ENCODE peak calls at places on chromosome 19, in seven cellular contexts. One of them, this sample, is unnamed.

GRCh38 chr19:308471-309205 is 17.4 kb upstream of the PLPP2 start:
- DNase-seq in progenitor cell of endocrine pancreas: no peak
- DNase-seq in GM20000: peak
- DNase-seq in HFF-Myc: no peak
- DNase-seq in putamen: no peak
- DNase-seq in activated CD8-positive, alpha-beta memory T cell treated with anti-CD3 and anti-CD28 coated beads for 1 hour: no peak
- DNase-seq in skeletal muscle cell: no peak
- DNase-seq in this sample: no peak

GRCh38 chr19:8585894-8586750 is 8.9 kb upstream of the MYO1F start:
- DNase-seq in progenitor cell of endocrine pancreas: peak
- DNase-seq in GM20000: peak
- DNase-seq in HFF-Myc: no peak
- DNase-seq in putamen: no peak
- DNase-seq in activated CD8-positive, alpha-beta memory T cell treated with anti-CD3 and anti-CD28 coated beads for 1 hour: peak
- DNase-seq in skeletal muscle cell: no peak
- DNase-seq in this sample: no peak

GRCh38 chr19:38649305-38650179 is 2.1 kb downstream of the ACTN4 start:
- DNase-seq in progenitor cell of endocrine pancreas: no peak
- DNase-seq in GM20000: no peak
- DNase-seq in HFF-Myc: no peak
- DNase-seq in putamen: no peak
- DNase-seq in activated CD8-positive, alpha-beta memory T cell treated with anti-CD3 and anti-CD28 coated beads for 1 hour: no peak
- DNase-seq in skeletal muscle cell: no peak
- DNase-seq in this sample: no peak

GRCh38 chr19:21065336-21065735 is 16.7 kb upstream of the ZNF714 start:
- DNase-seq in progenitor cell of endocrine pancreas: no peak
- DNase-seq in GM20000: no peak
- DNase-seq in HFF-Myc: no peak
- DNase-seq in putamen: no peak
- DNase-seq in activated CD8-positive, alpha-beta memory T cell treated with anti-CD3 and anti-CD28 coated beads for 1 hour: no peak
- DNase-seq in skeletal muscle cell: no peak
- DNase-seq in this sample: no peak

GRCh38 chr19:3778899-3779723 is 7.1 kb downstream of the MATK start:
- DNase-seq in progenitor cell of endocrine pancreas: no peak
- DNase-seq in GM20000: no peak
- DNase-seq in HFF-Myc: no peak
- DNase-seq in putamen: no peak
- DNase-seq in activated CD8-positive, alpha-beta memory T cell treated with anti-CD3 and anti-CD28 coated beads for 1 hour: no peak
- DNase-seq in skeletal muscle cell: no peak
- DNase-seq in this sample: no peak

GRCh38 chr19:10784257-10784656 is 51.8 kb downstream of the TMED1 start:
- DNase-seq in progenitor cell of endocrine pancreas: no peak
- DNase-seq in GM20000: no peak
- DNase-seq in HFF-Myc: no peak
- DNase-seq in putamen: no peak
- DNase-seq in activated CD8-positive, alpha-beta memory T cell treated with anti-CD3 and anti-CD28 coated beads for 1 hour: no peak
- DNase-seq in skeletal muscle cell: no peak
- DNase-seq in this sample: peak

GRCh38 chr19:38893341-38893771 is 6.1 kb downstream of the SIRT2 start:
- DNase-seq in progenitor cell of endocrine pancreas: no peak
- DNase-seq in GM20000: no peak
- DNase-seq in HFF-Myc: no peak
- DNase-seq in putamen: no peak
- DNase-seq in activated CD8-positive, alpha-beta memory T cell treated with anti-CD3 and anti-CD28 coated beads for 1 hour: no peak
- DNase-seq in skeletal muscle cell: no peak
- DNase-seq in this sample: no peak

GRCh38 chr19:58559275-58560006 is 1.0 kb upstream of the UBE2M start:
- DNase-seq in progenitor cell of endocrine pancreas: peak
- DNase-seq in GM20000: peak
- DNase-seq in HFF-Myc: peak
- DNase-seq in putamen: peak
- DNase-seq in activated CD8-positive, alpha-beta memory T cell treated with anti-CD3 and anti-CD28 coated beads for 1 hour: peak
- DNase-seq in skeletal muscle cell: peak
- DNase-seq in this sample: no peak

GRCh38 chr19:12180377-12180776 is 17.5 kb downstream of the ZNF136 start:
- DNase-seq in progenitor cell of endocrine pancreas: no peak
- DNase-seq in GM20000: no peak
- DNase-seq in HFF-Myc: no peak
- DNase-seq in putamen: no peak
- DNase-seq in activated CD8-positive, alpha-beta memory T cell treated with anti-CD3 and anti-CD28 coated beads for 1 hour: no peak
- DNase-seq in skeletal muscle cell: no peak
- DNase-seq in this sample: no peak

GRCh38 chr19:16325161-16325527 is 518 bp downstream of the KLF2 start:
- DNase-seq in progenitor cell of endocrine pancreas: peak
- DNase-seq in GM20000: peak
- DNase-seq in HFF-Myc: no peak
- DNase-seq in putamen: no peak
- DNase-seq in activated CD8-positive, alpha-beta memory T cell treated with anti-CD3 and anti-CD28 coated beads for 1 hour: peak
- DNase-seq in skeletal muscle cell: no peak
- DNase-seq in this sample: no peak

GRCh38 chr19:32287811-32288227 is 57.6 kb upstream of the ZNF507 start:
- DNase-seq in progenitor cell of endocrine pancreas: peak
- DNase-seq in GM20000: no peak
- DNase-seq in HFF-Myc: peak
- DNase-seq in putamen: peak
- DNase-seq in activated CD8-positive, alpha-beta memory T cell treated with anti-CD3 and anti-CD28 coated beads for 1 hour: no peak
- DNase-seq in skeletal muscle cell: peak
- DNase-seq in this sample: no peak

GRCh38 chr19:6125571-6125989 is 9.9 kb upstream of the ACSBG2 start:
- DNase-seq in progenitor cell of endocrine pancreas: no peak
- DNase-seq in GM20000: peak
- DNase-seq in HFF-Myc: peak
- DNase-seq in putamen: peak
- DNase-seq in activated CD8-positive, alpha-beta memory T cell treated with anti-CD3 and anti-CD28 coated beads for 1 hour: peak
- DNase-seq in skeletal muscle cell: peak
- DNase-seq in this sample: no peak

GRCh38 chr19:37997911-37998344 is 90.9 kb downstream of the SIPA1L3 start:
- DNase-seq in progenitor cell of endocrine pancreas: no peak
- DNase-seq in GM20000: no peak
- DNase-seq in HFF-Myc: peak
- DNase-seq in putamen: no peak
- DNase-seq in activated CD8-positive, alpha-beta memory T cell treated with anti-CD3 and anti-CD28 coated beads for 1 hour: no peak
- DNase-seq in skeletal muscle cell: peak
- DNase-seq in this sample: no peak

GRCh38 chr19:2059422-2060201 is 8.6 kb upstream of the MKNK2 start:
- DNase-seq in progenitor cell of endocrine pancreas: no peak
- DNase-seq in GM20000: no peak
- DNase-seq in HFF-Myc: no peak
- DNase-seq in putamen: no peak
- DNase-seq in activated CD8-positive, alpha-beta memory T cell treated with anti-CD3 and anti-CD28 coated beads for 1 hour: no peak
- DNase-seq in skeletal muscle cell: no peak
- DNase-seq in this sample: no peak

GRCh38 chr19:31330237-31330636 is 19.0 kb downstream of the TSHZ3 start:
- DNase-seq in progenitor cell of endocrine pancreas: no peak
- DNase-seq in GM20000: no peak
- DNase-seq in HFF-Myc: no peak
- DNase-seq in putamen: no peak
- DNase-seq in activated CD8-positive, alpha-beta memory T cell treated with anti-CD3 and anti-CD28 coated beads for 1 hour: no peak
- DNase-seq in skeletal muscle cell: no peak
- DNase-seq in this sample: no peak

GRCh38 chr19:30046522-30046921 is 104.5 kb downstream of the URI1 start:
- DNase-seq in progenitor cell of endocrine pancreas: no peak
- DNase-seq in GM20000: peak
- DNase-seq in HFF-Myc: no peak
- DNase-seq in putamen: peak
- DNase-seq in activated CD8-positive, alpha-beta memory T cell treated with anti-CD3 and anti-CD28 coated beads for 1 hour: no peak
- DNase-seq in skeletal muscle cell: no peak
- DNase-seq in this sample: no peak

GRCh38 chr19:44677019-44677809 is 5.9 kb downstream of the CEACAM19 start:
- DNase-seq in progenitor cell of endocrine pancreas: no peak
- DNase-seq in GM20000: no peak
- DNase-seq in HFF-Myc: no peak
- DNase-seq in putamen: no peak
- DNase-seq in activated CD8-positive, alpha-beta memory T cell treated with anti-CD3 and anti-CD28 coated beads for 1 hour: no peak
- DNase-seq in skeletal muscle cell: no peak
- DNase-seq in this sample: no peak

GRCh38 chr19:1090731-1091543 is 4.2 kb downstream of the POLR2E start:
- DNase-seq in progenitor cell of endocrine pancreas: no peak
- DNase-seq in GM20000: no peak
- DNase-seq in HFF-Myc: no peak
- DNase-seq in putamen: no peak
- DNase-seq in activated CD8-positive, alpha-beta memory T cell treated with anti-CD3 and anti-CD28 coated beads for 1 hour: no peak
- DNase-seq in skeletal muscle cell: no peak
- DNase-seq in this sample: no peak

GRCh38 chr19:27972291-27973040 is 1240.5 kb downstream of the UQCRFS1 start:
- DNase-seq in progenitor cell of endocrine pancreas: no peak
- DNase-seq in GM20000: no peak
- DNase-seq in HFF-Myc: no peak
- DNase-seq in putamen: no peak
- DNase-seq in activated CD8-positive, alpha-beta memory T cell treated with anti-CD3 and anti-CD28 coated beads for 1 hour: no peak
- DNase-seq in skeletal muscle cell: peak
- DNase-seq in this sample: no peak